ENCODE peak calls at places on chromosomes 7 and 10, in ten cellular contexts. O is lower leg skin, Z is tibial nerve, G is A549, Y is left ventricle myocardium inferior, F is prostate gland, Q is AG09309, S is mammary epithelial cell, L is cardiac fibroblast, P is brain microvascular endothelial cell. B is an unnamed sample.

GRCh38 chr10:60099998-60100747 is 193.8 kb upstream of the CCDC6 start:
- DNase-seq in O (no peak), Z (no peak), G (peak; percentile 24), Y (no peak), F (no peak), Q (peak; percentile 25), S (peak; percentile 23), L (peak; percentile 80), P (peak; percentile 53), B (peak; percentile 11)

GRCh38 chr7:77461842-77462241 is 45.7 kb upstream of the GSAP start:
- DNase-seq in O (no peak), Z (no peak), G (no peak), Y (no peak), F (no peak), Q (no peak), S (no peak), L (no peak), P (no peak), B (no peak)

GRCh38 chr7:120114626-120115025 is 158.3 kb upstream of the KCND2 start:
- DNase-seq in O (no peak), Z (no peak), G (no peak), Y (no peak), F (no peak), Q (no peak), S (no peak), L (no peak), P (no peak), B (no peak)

GRCh38 chr10:110495731-110496552 is 1.8 kb upstream of the DUSP5 start:
- DNase-seq in O (peak; percentile 40), Z (peak; percentile 19), G (peak; percentile 69), Y (peak; percentile 39), F (no peak), Q (peak; percentile 90), S (peak; percentile 84), L (peak; percentile 96), P (peak; percentile 93), B (peak; percentile 90)

GRCh38 chr7:108010377-108010776 is 7.4 kb upstream of the LAMB1 start:
- DNase-seq in O (no peak), Z (no peak), G (peak; percentile 49), Y (no peak), F (no peak), Q (no peak), S (no peak), L (no peak), P (no peak), B (no peak)

GRCh38 chr10:49594594-49594993 is 15.5 kb upstream of the SLC18A3 start:
- DNase-seq in O (peak; percentile 18), Z (no peak), G (peak; percentile 71), Y (no peak), F (no peak), Q (no peak), S (peak; percentile 48), L (peak; percentile 79), P (peak; percentile 68), B (no peak)

GRCh38 chr10:128062837-128063563 is 63.2 kb downstream of the MKI67 start:
- DNase-seq in O (no peak), Z (peak; percentile 10), G (no peak), Y (no peak), F (no peak), Q (no peak), S (no peak), L (peak; percentile 13), P (no peak), B (no peak)

GRCh38 chr7:127876393-127876792 is 154.8 kb downstream of the LRRC4 start:
- DNase-seq in O (no peak), Z (no peak), G (no peak), Y (no peak), F (no peak), Q (peak; percentile 32), S (peak; percentile 28), L (peak; percentile 68), P (peak; percentile 20), B (no peak)

GRCh38 chr10:117477961-117478670 is 64.4 kb upstream of the EMX2 start:
- DNase-seq in O (no peak), Z (no peak), G (peak; percentile 47), Y (no peak), F (no peak), Q (peak; percentile 78), S (peak; percentile 91), L (peak; percentile 79), P (peak; percentile 40), B (peak; percentile 65)

GRCh38 chr10:132539894-132540293 is 2.3 kb downstream of the INPP5A start:
- DNase-seq in O (no peak), Z (no peak), G (no peak), Y (no peak), F (no peak), Q (peak; percentile 27), S (no peak), L (peak; percentile 77), P (peak; percentile 67), B (peak; percentile 31)

GRCh38 chr7:123748171-123748733 is 551 bp downstream of the WASL start:
- DNase-seq in O (no peak), Z (peak; percentile 16), G (peak; percentile 48), Y (peak; percentile 55), F (peak; percentile 19), Q (no peak), S (peak; percentile 41), L (peak; percentile 45), P (peak; percentile 18), B (no peak)

GRCh38 chr7:132206594-132206993 is 369.7 kb downstream of the PLXNA4 start:
- DNase-seq in O (no peak), Z (no peak), G (no peak), Y (no peak), F (no peak), Q (no peak), S (no peak), L (no peak), P (no peak), B (no peak)

GRCh38 chr10:117442944-117443676 is 67.9 kb upstream of the PDZD8 start:
- DNase-seq in O (peak; percentile 92), Z (peak; percentile 70), G (peak; percentile 84), Y (peak; percentile 72), F (peak; percentile 68), Q (peak; percentile 55), S (peak; percentile 78), L (peak; percentile 83), P (peak; percentile 65), B (peak; percentile 48)

GRCh38 chr10:49628599-49628998 is 14.8 kb downstream of the CHAT start:
- DNase-seq in O (no peak), Z (no peak), G (no peak), Y (no peak), F (no peak), Q (no peak), S (no peak), L (no peak), P (no peak), B (no peak)

DNA sequence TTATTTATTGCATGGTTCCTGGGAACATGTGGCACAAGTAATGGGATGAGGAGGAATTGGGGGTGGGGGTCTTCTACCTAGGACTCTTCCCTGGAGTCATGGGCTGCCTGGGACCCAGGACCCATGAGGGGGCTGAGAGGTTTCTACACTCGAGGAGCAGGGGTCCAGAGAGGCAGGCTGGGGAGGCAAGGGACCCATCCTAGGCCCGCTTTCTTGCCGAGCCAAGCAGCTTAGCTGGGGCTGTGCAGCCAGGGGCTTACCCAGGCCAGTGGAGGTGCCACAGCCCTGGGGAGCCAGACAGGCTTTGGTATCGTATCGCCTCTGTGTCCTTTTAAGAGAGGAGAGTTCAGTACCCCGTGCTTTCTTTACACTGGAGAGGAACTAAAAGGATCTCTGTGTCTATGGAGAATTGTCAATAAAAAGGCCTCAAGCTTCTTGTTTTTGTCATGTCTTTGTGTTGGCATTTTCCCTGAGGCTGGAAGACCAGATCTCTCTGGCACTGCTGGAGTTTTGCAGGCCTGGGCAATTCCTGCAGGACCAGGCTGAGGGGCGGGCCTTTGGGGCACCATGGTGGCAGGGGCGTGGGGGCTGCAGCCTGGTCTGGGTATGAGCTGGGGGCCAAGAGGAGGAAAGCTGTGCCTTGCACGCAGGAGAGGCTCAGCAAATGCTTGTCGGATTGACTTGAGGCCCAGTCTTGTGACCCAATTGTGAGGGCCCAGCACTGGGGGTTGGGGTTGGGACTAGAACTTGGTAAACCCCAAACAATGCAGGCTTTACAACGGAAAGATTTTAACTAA is 11.1 kb downstream of the SFRP5 start:
- DNase-seq in O (no peak), Z (no peak), G (no peak), Y (no peak), F (no peak), Q (no peak), S (no peak), L (no peak), P (no peak), B (no peak)
- H3K4me3 ChIP-seq in O (no peak overlapping the region), Z (no peak overlapping the region), G (no peak overlapping the region), Y (no peak overlapping the region), F (no peak overlapping the region), Q (no peak overlapping the region), S (no peak overlapping the region), L (no peak overlapping the region), P (no peak overlapping the region), B (no peak overlapping the region)

GRCh38 chr10:102729090-102730026 is 14.4 kb upstream of the WBP1L start:
- DNase-seq in O (peak; percentile 67), Z (peak; percentile 82), G (peak; percentile 90), Y (peak; percentile 87), F (peak; percentile 82), Q (no peak), S (peak; percentile 57), L (peak; percentile 88), P (peak; percentile 79), B (no peak)

GRCh38 chr10:102731222-102731800 is 12.4 kb upstream of the WBP1L start:
- DNase-seq in O (no peak), Z (no peak), G (no peak), Y (no peak), F (no peak), Q (no peak), S (no peak), L (no peak), P (no peak), B (no peak)

GRCh38 chr10:102723989-102724388 is 9.6 kb downstream of the SFXN2 start:
- DNase-seq in O (no peak), Z (no peak), G (no peak), Y (no peak), F (no peak), Q (no peak), S (no peak), L (no peak), P (no peak), B (no peak)

GRCh38 chr10:102726274-102726673 is 11.8 kb downstream of the SFXN2 start:
- DNase-seq in O (no peak), Z (no peak), G (no peak), Y (no peak), F (no peak), Q (no peak), S (no peak), L (peak; percentile 54), P (no peak), B (no peak)

GRCh38 chr10:102727037-102727818 is 12.8 kb downstream of the SFXN2 start:
- DNase-seq in O (no peak), Z (no peak), G (no peak), Y (no peak), F (no peak), Q (no peak), S (no peak), L (no peak), P (no peak), B (no peak)
- H3K4me3 ChIP-seq in O (no peak overlapping the region), Z (no peak overlapping the region), G (no peak overlapping the region), Y (peak overlapping the region; percentile 32), F (no peak overlapping the region), Q (no peak overlapping the region), S (no peak overlapping the region), L (no peak overlapping the region), P (no peak overlapping the region), B (no peak overlapping the region)

GRCh38 chr10:5449823-5450222 is 37.5 kb downstream of the NET1 start:
- DNase-seq in O (no peak), Z (no peak), G (no peak), Y (no peak), F (no peak), Q (no peak), S (peak; percentile 82), L (peak; percentile 87), P (peak; percentile 69), B (peak; percentile 82)
- H3K4me3 ChIP-seq in O (no peak overlapping the region), Z (peak overlapping the region; percentile 57), G (peak overlapping the region; percentile 61), Y (peak overlapping the region; percentile 65), F (peak overlapping the region; percentile 60), Q (peak overlapping the region; percentile 66), S (no peak overlapping the region), L (peak overlapping the region; percentile 19), P (peak overlapping the region; percentile 38), B (peak overlapping the region; percentile 67)

GRCh38 chr10:114665406-114665805 is 7.3 kb upstream of the ABLIM1 start:
- DNase-seq in O (no peak), Z (no peak), G (no peak), Y (no peak), F (no peak), Q (no peak), S (no peak), L (no peak), P (no peak), B (no peak)
- H3K4me3 ChIP-seq in O (no peak overlapping the region), Z (no peak overlapping the region), G (no peak overlapping the region), Y (no peak overlapping the region), F (no peak overlapping the region), Q (no peak overlapping the region), S (no peak overlapping the region), L (no peak overlapping the region), P (no peak overlapping the region), B (no peak overlapping the region)

B was measured in skeletal muscle cell.